ENCODE peak calls at places on chromosomes 7 and 10, in eight cellular contexts. P is small intestine, R is GDM1, W is H7, Q is dorsolateral prefrontal cortex, X is T follicular helper cell, N is NCI-H748 treated with DMSO at 0.1 percent for 48 hours, M is amniotic epithelial cell. B is an unnamed sample.

GRCh38 chr10:71357792-71358265 is 38.8 kb downstream of the SLC29A3 start:
- DNase-seq in P (no peak), R (no peak), W (no peak), Q (no peak), X (no peak), N (no peak), M (peak), B (no peak)

GRCh38 chr10:75367098-75367497 is 34.5 kb downstream of the ZNF503 start:
- DNase-seq in P (no peak), R (no peak), W (no peak), Q (no peak), X (no peak), N (no peak), M (no peak), B (no peak)

GRCh38 chr10:13473986-13474385 is 54.8 kb downstream of the BEND7 start:
- DNase-seq in P (no peak), R (no peak), W (no peak), Q (no peak), X (no peak), N (no peak), M (no peak), B (no peak)

GRCh38 chr10:55283041-55283440 is 482.0 kb upstream of the PCDH15 start:
- DNase-seq in P (no peak), R (no peak), W (no peak), Q (no peak), X (no peak), N (no peak), M (peak), B (no peak)

GRCh38 chr10:9010931-9011670 is 956.6 kb downstream of the GATA3 start:
- DNase-seq in P (no peak), R (no peak), W (no peak), Q (no peak), X (no peak), N (no peak), M (no peak), B (no peak)

GRCh38 chr10:53601260-53601875 is 828.8 kb upstream of the MBL2 start:
- DNase-seq in P (peak), R (no peak), W (peak), Q (no peak), X (no peak), N (peak), M (peak), B (no peak)

GRCh38 chr10:131789516-131789915 is 111.3 kb upstream of the PPP2R2D start:
- DNase-seq in P (no peak), R (no peak), W (no peak), Q (no peak), X (no peak), N (no peak), M (no peak), B (no peak)

GRCh38 chr7:7972128-7972527 is 3.5 kb downstream of the GLCCI1 start:
- DNase-seq in P (no peak), R (no peak), W (no peak), Q (no peak), X (no peak), N (no peak), M (no peak), B (peak)

GRCh38 chr7:81170291-81170690 is 251.4 kb upstream of the SEMA3C start:
- DNase-seq in P (no peak), R (no peak), W (no peak), Q (no peak), X (no peak), N (no peak), M (peak), B (no peak)

GRCh38 chr7:142716596-142716995 is 32.7 kb upstream of the PRSS1 start:
- DNase-seq in P (no peak), R (peak), W (no peak), Q (no peak), X (no peak), N (no peak), M (no peak), B (no peak)

GRCh38 chr10:31143331-31143935 is 111.8 kb upstream of the ZNF438 start:
- DNase-seq in P (no peak), R (no peak), W (no peak), Q (no peak), X (no peak), N (no peak), M (no peak), B (no peak)

GRCh38 chr7:123748171-123748733 is 551 bp downstream of the WASL start:
- DNase-seq in P (peak), R (no peak), W (peak), Q (no peak), X (no peak), N (no peak), M (peak), B (no peak)

GRCh38 chr10:132461683-132462231 is 64.8 kb downstream of the PWWP2B start:
- DNase-seq in P (peak), R (no peak), W (peak), Q (no peak), X (no peak), N (no peak), M (no peak), B (no peak)

GRCh38 chr10:117174439-117175214 is 22.7 kb upstream of the KCNK18 start:
- DNase-seq in P (peak), R (peak), W (peak), Q (peak), X (peak), N (peak), M (peak), B (peak)

GRCh38 chr7:132084776-132085388 is 491.4 kb downstream of the PLXNA4 start:
- DNase-seq in P (peak), R (no peak), W (peak), Q (no peak), X (no peak), N (no peak), M (no peak), B (no peak)

GRCh38 chr7:27150568-27151340 is 1.6 kb downstream of the HOXA3 start:
- DNase-seq in P (peak), R (peak), W (peak), Q (peak), X (peak), N (peak), M (peak), B (no peak)

GRCh38 chr10:25175527-25176420 is 973 bp downstream of the GPR158 start:
- DNase-seq in P (no peak), R (no peak), W (peak), Q (no peak), X (no peak), N (no peak), M (peak), B (peak)

GRCh38 chr7:130850960-130851359 is 117.0 kb upstream of the KLF14 start:
- DNase-seq in P (no peak), R (no peak), W (no peak), Q (no peak), X (no peak), N (no peak), M (no peak), B (no peak)

GRCh38 chr7:100641463-100641859 is at the start of gene TFR2:
- DNase-seq in P (no peak), R (no peak), W (peak), Q (no peak), X (no peak), N (no peak), M (no peak), B (no peak)

GRCh38 chr10:27192284-27192683 is 37.1 kb downstream of the MASTL start:
- DNase-seq in P (peak), R (no peak), W (no peak), Q (no peak), X (no peak), N (no peak), M (peak), B (no peak)

GRCh38 chr10:114767101-114767588 is 54.4 kb upstream of the FHIP2A start:
- DNase-seq in P (no peak), R (no peak), W (no peak), Q (no peak), X (no peak), N (no peak), M (peak), B (no peak)

GRCh38 chr7:47283497-47284131 is 298.3 kb downstream of the TNS3 start:
- DNase-seq in P (peak), R (no peak), W (no peak), Q (no peak), X (no peak), N (no peak), M (no peak), B (no peak)

GRCh38 chr10:9682812-9683211 is 1334.9 kb upstream of the CELF2 start:
- DNase-seq in P (no peak), R (no peak), W (no peak), Q (no peak), X (no peak), N (no peak), M (no peak), B (no peak)

GRCh38 chr10:95389176-95389575 is 98.4 kb upstream of the PDLIM1 start:
- DNase-seq in P (no peak), R (no peak), W (no peak), Q (no peak), X (no peak), N (no peak), M (no peak), B (no peak)

GRCh38 chr7:32108651-32109050 is 38.4 kb upstream of the PDE1C start:
- DNase-seq in P (no peak), R (no peak), W (no peak), Q (no peak), X (no peak), N (no peak), M (no peak), B (no peak)

GRCh38 chr7:30934732-30935568 is 23.3 kb downstream of the AQP1 start:
- DNase-seq in P (no peak), R (no peak), W (peak), Q (no peak), X (no peak), N (no peak), M (no peak), B (no peak)

GRCh38 chr10:21989453-21990154 is 13.9 kb downstream of the DNAJC1 start:
- DNase-seq in P (peak), R (peak), W (peak), Q (no peak), X (peak), N (peak), M (peak), B (no peak)

GRCh38 chr10:60414877-60415585 is 25.4 kb upstream of the ANK3 start:
- DNase-seq in P (no peak), R (no peak), W (no peak), Q (no peak), X (no peak), N (no peak), M (peak), B (no peak)

GRCh38 chr7:18580945-18581344 is 85.4 kb downstream of the HDAC9 start:
- DNase-seq in P (no peak), R (no peak), W (no peak), Q (no peak), X (no peak), N (no peak), M (no peak), B (no peak)

GRCh38 chr7:21526448-21526847 is 16.4 kb upstream of the DNAH11 start:
- DNase-seq in P (no peak), R (no peak), W (no peak), Q (no peak), X (no peak), N (no peak), M (no peak), B (no peak)

GRCh38 chr7:101436857-101437576 is 74.3 kb downstream of the COL26A1 start:
- DNase-seq in P (peak), R (no peak), W (peak), Q (no peak), X (no peak), N (no peak), M (no peak), B (no peak)

GRCh38 chr10:69348824-69349541 is 67.7 kb downstream of the TACR2 start:
- DNase-seq in P (peak), R (peak), W (no peak), Q (no peak), X (no peak), N (peak), M (peak), B (no peak)

GRCh38 chr7:73719806-73720169 is 319 bp upstream of the STX1A start:
- DNase-seq in P (no peak), R (no peak), W (no peak), Q (no peak), X (no peak), N (no peak), M (no peak), B (no peak)

GRCh38 chr7:140646931-140647647 is 6.5 kb upstream of the DENND2A start:
- DNase-seq in P (peak), R (no peak), W (peak), Q (no peak), X (peak), N (peak), M (peak), B (no peak)

B was measured in hypothalamus.